ENCODE peak calls at places on chromosomes 4 and X, in six cellular contexts. X, R, O, N, U and B are unnamed samples.
A peak's percentile ranks its signal among the peaks of the same experiment; 100 is the strongest.

GRCh38 chr4:141079393-141079930 is 53.8 kb downstream of the RNF150 start:
- DNase-seq in X (no peak), R (no peak), O (no peak), N (no peak), U (no peak), B (no peak)

GRCh38 chr4:81135501-81135900 is 79.5 kb downstream of the PRKG2 start:
- DNase-seq in X (peak; percentile 66), R (no peak), O (no peak), N (no peak), U (no peak), B (no peak)

GRCh38 chr4:45662996-45663395 is 460.9 kb downstream of the GABRG1 start:
- DNase-seq in X (peak; percentile 83), R (peak; percentile 64), O (peak; percentile 24), N (peak; percentile 86), U (no peak), B (no peak)

GRCh38 chr4:122894802-122895201 is 27.6 kb downstream of the NUDT6 start:
- DNase-seq in X (no peak), R (no peak), O (no peak), N (no peak), U (no peak), B (no peak)

GRCh38 chr4:183936574-183937335 is 31.6 kb downstream of the STOX2 start:
- DNase-seq in X (no peak), R (no peak), O (no peak), N (no peak), U (no peak), B (no peak)

GRCh38 chr4:83248486-83248885 is 36.1 kb downstream of the COQ2 start:
- DNase-seq in X (no peak), R (no peak), O (no peak), N (no peak), U (no peak), B (no peak)

GRCh38 chr4:147842573-147842972 is 110.7 kb downstream of the ARHGAP10 start:
- DNase-seq in X (peak; percentile 57), R (peak; percentile 82), O (no peak), N (no peak), U (no peak), B (no peak)

GRCh38 chr4:3829954-3830773 is 64.0 kb downstream of the ADRA2C start:
- DNase-seq in X (no peak), R (peak; percentile 21), O (no peak), N (no peak), U (no peak), B (no peak)

GRCh38 chr4:24978291-24979072 is 52.3 kb downstream of the LGI2 start:
- DNase-seq in X (peak; percentile 33), R (no peak), O (no peak), N (no peak), U (no peak), B (no peak)

GRCh38 chr4:8088966-8089491 is 69.6 kb downstream of the ABLIM2 start:
- DNase-seq in X (no peak), R (no peak), O (no peak), N (no peak), U (no peak), B (no peak)

GRCh38 chr4:7206856-7207567 is 14.7 kb downstream of the SORCS2 start:
- DNase-seq in X (peak; percentile 98), R (peak; percentile 93), O (peak; percentile 57), N (peak; percentile 54), U (peak; percentile 93), B (no peak)

GRCh38 chr4:76214269-76214628 is 625 bp upstream of the SCARB2 start:
- DNase-seq in X (no peak), R (no peak), O (no peak), N (no peak), U (no peak), B (no peak)

GRCh38 chr4:158788608-158789007 is 19.8 kb downstream of the FNIP2 start:
- DNase-seq in X (no peak), R (no peak), O (no peak), N (no peak), U (no peak), B (no peak)

GRCh38 chr4:169485791-169486742 is 126.3 kb downstream of the NEK1 start:
- DNase-seq in X (peak; percentile 77), R (no peak), O (no peak), N (peak; percentile 38), U (no peak), B (no peak)

GRCh38 chrX:51892921-51893745 is at the start of gene MAGED1:
- DNase-seq in X (peak; percentile 92), R (peak; percentile 91), O (peak; percentile 91), N (peak; percentile 93), U (peak; percentile 92), B (peak; percentile 84)

GRCh38 chrX:23623797-23624196 is 43.5 kb upstream of the PRDX4 start:
- DNase-seq in X (no peak), R (no peak), O (no peak), N (no peak), U (no peak), B (no peak)

GRCh38 chr4:10173039-10173753 is 56.6 kb upstream of the WDR1 start:
- DNase-seq in X (peak; percentile 89), R (peak; percentile 32), O (no peak), N (no peak), U (no peak), B (no peak)

GRCh38 chr4:168551211-168551610 is 54.4 kb downstream of the PALLD start:
- DNase-seq in X (peak; percentile 94), R (no peak), O (no peak), N (no peak), U (no peak), B (no peak)

GRCh38 chrX:96924581-96924980 is 40.9 kb downstream of the RPA4 start:
- DNase-seq in X (no peak), R (no peak), O (no peak), N (no peak), U (no peak), B (no peak)

GRCh38 chr4:115969756-115970155 is 856.3 kb upstream of the NDST4 start:
- DNase-seq in X (no peak), R (no peak), O (no peak), N (no peak), U (no peak), B (no peak)

GRCh38 chr4:109365944-109366343 is 63.5 kb upstream of the COL25A1 start:
- DNase-seq in X (no peak), R (no peak), O (no peak), N (no peak), U (no peak), B (no peak)
- H3K27me3 ChIP-seq in X (no peaks in the 10 kb centered on the region), R (no peaks in the 10 kb centered on the region), O (no peaks in the 10 kb centered on the region), N (no peaks in the 10 kb centered on the region), U (no peaks in the 10 kb centered on the region), B (peaks cover 2% of the 10 kb centered on the region)

GRCh38 chrX:101291204-101291603 is at the start of gene TAF7L:
- DNase-seq in X (peak; percentile 29), R (no peak), O (no peak), N (no peak), U (peak; percentile 82), B (no peak)
- H3K4me3 ChIP-seq in X (peak within 1 kb of the TSS; percentile 53), R (peak within 1 kb of the TSS; percentile 8), O (no peak within 1 kb of the TSS), N (no peak within 1 kb of the TSS), U (no peak within 1 kb of the TSS), B (no peak within 1 kb of the TSS)

GRCh38 chr4:41514169-41514568 is 23.8 kb upstream of the LIMCH1 start:
- DNase-seq in X (no peak), R (no peak), O (no peak), N (no peak), U (no peak), B (no peak)

GRCh38 chr4:41512604-41513003 is 25.4 kb upstream of the LIMCH1 start:
- DNase-seq in X (no peak), R (no peak), O (no peak), N (no peak), U (no peak), B (no peak)

GRCh38 chr4:41509411-41510008 is 28.4 kb upstream of the LIMCH1 start:
- DNase-seq in X (no peak), R (peak; percentile 47), O (peak; percentile 39), N (no peak), U (no peak), B (no peak)

GRCh38 chr4:41510179-41510578 is 27.8 kb upstream of the LIMCH1 start:
- DNase-seq in X (no peak), R (no peak), O (no peak), N (no peak), U (no peak), B (no peak)

DNA sequence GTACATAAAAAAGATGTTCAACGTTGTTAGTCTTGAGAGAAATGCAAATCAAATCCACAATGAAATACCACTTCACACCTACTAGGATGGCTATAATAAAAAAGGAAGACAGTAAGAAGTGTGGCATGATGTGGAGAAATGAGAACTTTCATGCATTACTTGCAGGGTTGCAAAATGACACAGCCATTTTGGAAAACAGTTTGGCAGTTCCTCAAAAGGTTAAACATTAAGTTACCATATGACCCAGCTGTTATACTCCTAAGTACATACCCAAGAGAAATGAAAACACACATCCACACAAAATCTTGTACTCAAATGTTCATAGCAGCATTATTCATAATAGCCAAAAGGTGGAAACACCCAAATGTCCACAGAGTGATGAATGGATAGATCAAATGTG is 25.8 kb upstream of the LIMCH1 start:
- DNase-seq in X (no peak), R (no peak), O (no peak), N (no peak), U (no peak), B (no peak)
- H3K4me1 ChIP-seq in X (peaks cover 1% of the 10 kb centered on the region), R (peaks cover 21% of the 10 kb centered on the region), O (no peaks in the 10 kb centered on the region), N (no peaks in the 10 kb centered on the region), U (peaks cover 16% of the 10 kb centered on the region), B (no peaks in the 10 kb centered on the region)

GRCh38 chrX:50858548-50858947 is 44.6 kb upstream of the SHROOM4 start:
- DNase-seq in X (no peak), R (no peak), O (no peak), N (no peak), U (no peak), B (no peak)

GRCh38 chrX:50852524-50852923 is 38.5 kb upstream of the SHROOM4 start:
- DNase-seq in X (no peak), R (no peak), O (no peak), N (no peak), U (no peak), B (no peak)

DNA sequence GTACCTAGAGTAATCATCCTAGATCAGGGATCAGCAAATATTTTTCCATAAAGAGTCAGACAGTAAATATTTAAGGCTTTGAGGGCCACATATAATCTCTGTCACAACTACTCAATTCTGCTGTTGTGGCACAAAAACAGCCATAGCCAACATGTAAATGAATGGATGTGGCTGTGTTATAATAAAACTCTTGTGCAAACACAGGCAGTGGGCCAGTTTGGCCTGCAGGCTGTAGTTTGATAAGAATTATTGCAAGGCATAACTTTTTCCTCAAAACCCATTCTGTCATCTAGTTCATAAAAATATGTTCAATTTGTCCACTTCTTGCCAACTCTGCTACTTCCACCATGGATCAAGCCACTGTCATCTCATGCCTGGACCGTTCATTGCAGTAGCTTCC is 39.4 kb upstream of the SHROOM4 start:
- DNase-seq in X (no peak), R (no peak), O (no peak), N (no peak), U (no peak), B (no peak)
- H3K27me3 ChIP-seq in X (no peaks in the 10 kb centered on the region), R (no peaks in the 10 kb centered on the region), O (peaks cover 9% of the 10 kb centered on the region), N (no peaks in the 10 kb centered on the region), U (no peaks in the 10 kb centered on the region), B (no peaks in the 10 kb centered on the region)